ENCODE peak calls at places on chromosomes 6 and 20, in eight cellular contexts. I is IMR-90; G is CD4-positive, alpha-beta memory T cell; Z is astrocyte; O is H9; S is breast epithelium; C is OCI-LY7; K is fibroblast of lung. V is an unnamed sample.

GRCh38 chr6:72784581-72784980 is 162.7 kb downstream of the KCNQ5 start:
- DNase-seq in C (no peak), S (no peak), Z (peak; percentile 71), K (peak; percentile 10), G (no peak), O (no peak), I (peak; percentile 65), V (no peak)

GRCh38 chr6:35719830-35720733 is 16.8 kb upstream of the ARMC12 start:
- DNase-seq in S (no peak), Z (no peak), G (no peak), K (peak; percentile 43), O (peak; percentile 54), I (peak; percentile 47), C (peak; percentile 83), V (peak; percentile 44)

GRCh38 chr6:143513410-143513809 is 1.9 kb upstream of the FUCA2 start:
- DNase-seq in S (no peak), C (no peak), G (peak; percentile 43), O (peak; percentile 79), Z (no peak), I (no peak), K (no peak), V (no peak)

GRCh38 chr20:24701027-24701426 is 231.6 kb downstream of the SYNDIG1 start:
- DNase-seq in C (no peak), O (peak; percentile 10), K (no peak), I (no peak), S (no peak), G (no peak), Z (no peak), V (no peak)

GRCh38 chr6:79602859-79603258 is 28.3 kb upstream of the SH3BGRL2 start:
- DNase-seq in I (no peak), C (no peak), G (no peak), K (no peak), S (no peak), O (no peak), Z (no peak), V (no peak)

GRCh38 chr6:68653074-68653705 is 18.1 kb downstream of the ADGRB3 start:
- DNase-seq in C (no peak), O (no peak), I (no peak), G (no peak), Z (no peak), S (no peak), K (no peak), V (no peak)

GRCh38 chr6:43723737-43724295 is 36.2 kb upstream of the MRPS18A start:
- DNase-seq in C (peak; percentile 86), Z (peak; percentile 31), G (peak; percentile 62), K (peak; percentile 79), O (peak; percentile 81), S (peak; percentile 66), I (peak; percentile 70), V (no peak)

GRCh38 chr6:160427312-160428068 is 79.3 kb downstream of the SLC22A3 start:
- DNase-seq in C (no peak), G (no peak), I (no peak), S (no peak), Z (peak; percentile 16), K (peak; percentile 38), O (no peak), V (no peak)

GRCh38 chr6:113423956-113424355 is 433.2 kb upstream of the MARCKS start:
- DNase-seq in G (no peak), C (no peak), O (no peak), K (no peak), Z (no peak), S (no peak), I (no peak), V (no peak)

GRCh38 chr6:31615748-31616147 is 714 bp downstream of the AIF1 start:
- DNase-seq in C (peak; percentile 62), Z (no peak), O (no peak), I (no peak), K (no peak), G (no peak), S (no peak), V (no peak)

GRCh38 chr6:43743682-43744381 is 26.2 kb upstream of the VEGFA start:
- DNase-seq in K (no peak), C (no peak), I (no peak), Z (no peak), G (no peak), O (no peak), S (no peak), V (no peak)

GRCh38 chr20:16385462-16385861 is 187.8 kb downstream of the KIF16B start:
- DNase-seq in I (no peak), O (no peak), G (no peak), K (no peak), S (no peak), C (no peak), Z (no peak), V (no peak)

GRCh38 chr20:10551732-10552724 is 116.9 kb downstream of the SLX4IP start:
- DNase-seq in G (no peak), K (no peak), O (peak; percentile 53), S (no peak), C (no peak), I (no peak), Z (no peak), V (no peak)

GRCh38 chr6:159084493-159085091 is 39.8 kb upstream of the TAGAP start:
- DNase-seq in O (no peak), C (no peak), Z (peak; percentile 77), S (no peak), G (no peak), K (peak; percentile 93), I (peak; percentile 72), V (no peak)

GRCh38 chr6:31529329-31530150 is 778 bp downstream of the MCCD1 start:
- DNase-seq in G (no peak), K (no peak), S (no peak), O (no peak), I (no peak), Z (no peak), C (no peak), V (no peak)

GRCh38 chr20:51104960-51105460 is 82.1 kb upstream of the KCNG1 start:
- DNase-seq in S (no peak), O (no peak), C (no peak), G (no peak), Z (no peak), I (no peak), K (no peak), V (no peak)

GRCh38 chr20:13868331-13868730 is 83.5 kb downstream of the NDUFAF5 start:
- DNase-seq in I (peak; percentile 18), O (no peak), S (no peak), C (no peak), K (peak; percentile 8), G (no peak), Z (peak; percentile 36), V (no peak)

GRCh38 chr6:91534614-91535013 is 947.7 kb upstream of the MAP3K7 start:
- DNase-seq in S (no peak), O (no peak), K (no peak), Z (no peak), G (no peak), C (no peak), I (no peak), V (no peak)

GRCh38 chr20:36052117-36052513 is 83.7 kb downstream of the CNBD2 start:
- DNase-seq in C (no peak), Z (no peak), K (no peak), O (no peak), G (no peak), I (no peak), S (no peak), V (no peak)

GRCh38 chr20:14826926-14827325 is 489.5 kb upstream of the FLRT3 start:
- DNase-seq in K (no peak), C (no peak), G (no peak), Z (no peak), S (no peak), I (no peak), O (no peak), V (no peak)

GRCh38 chr6:92538296-92538695 is 881.1 kb downstream of the EPHA7 start:
- DNase-seq in K (no peak), G (no peak), C (no peak), I (no peak), S (no peak), O (no peak), Z (peak; percentile 49), V (no peak)

GRCh38 chr6:144321839-144322591 is 36.9 kb downstream of the UTRN start:
- DNase-seq in G (no peak), S (no peak), K (peak; percentile 43), O (no peak), Z (peak; percentile 30), I (peak; percentile 65), C (no peak), V (no peak)

GRCh38 chr6:89707766-89708165 is 69.2 kb upstream of the LYRM2 start:
- DNase-seq in G (no peak), K (no peak), I (no peak), O (no peak), S (no peak), C (no peak), Z (no peak), V (no peak)

GRCh38 chr20:23235173-23236027 is 115.2 kb upstream of the NXT1 start:
- DNase-seq in K (peak; percentile 87), S (no peak), Z (peak; percentile 25), C (peak; percentile 46), I (peak; percentile 54), O (peak; percentile 83), G (no peak), V (no peak)

GRCh38 chr6:63094947-63095346 is 116.3 kb upstream of the FKBP1C start:
- DNase-seq in Z (no peak), K (no peak), I (no peak), G (no peak), S (no peak), C (no peak), O (no peak), V (no peak)

DNA sequence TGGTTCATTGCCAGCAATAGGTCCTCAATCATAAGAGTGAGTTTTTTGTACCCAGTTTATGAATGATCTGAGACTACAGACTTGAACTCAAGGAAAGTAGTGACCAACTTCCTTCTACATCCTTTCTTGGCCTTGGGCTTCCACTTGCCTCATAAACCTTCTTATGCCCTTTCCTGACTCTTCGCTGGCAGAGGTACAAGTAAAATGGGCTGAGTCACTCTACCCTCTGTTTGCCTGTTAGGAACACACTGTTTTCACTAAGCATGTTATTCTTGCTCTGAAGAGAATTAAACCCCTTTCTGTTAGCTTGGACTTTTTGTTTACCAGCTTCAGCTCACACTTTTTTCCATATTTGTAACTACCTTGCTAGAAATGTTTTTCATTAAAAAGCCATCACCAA is 74.4 kb downstream of the PKHD1 start:
- DNase-seq in G (no peak), Z (no peak), I (no peak), K (no peak), O (no peak), S (peak; percentile 20), C (no peak), V (no peak)
- H3K27ac ChIP-seq in G (no peak overlapping the region), Z (no peak overlapping the region), I (no peak overlapping the region), K (no peak overlapping the region), O (no peak overlapping the region), S (no peak overlapping the region), C (no peak overlapping the region), V (no peak overlapping the region)

GRCh38 chr6:29602564-29603361 is 17.8 kb downstream of the OR2H2 start:
- DNase-seq in S (no peak), I (peak; percentile 7), Z (peak; percentile 6), G (no peak), C (peak; percentile 11), K (peak; percentile 16), O (peak; percentile 85), V (no peak)
- H3K27ac ChIP-seq in S (no peak overlapping the region), I (no peak overlapping the region), Z (no peak overlapping the region), G (no peak overlapping the region), C (no peak overlapping the region), K (no peak overlapping the region), O (no peak overlapping the region), V (peak overlapping the region; percentile 22)

GRCh38 chr6:130827247-130828149 is at the start of gene SMLR1:
- DNase-seq in K (no peak), S (no peak), I (no peak), Z (no peak), O (no peak), C (no peak), G (no peak), V (no peak)
- H3K27ac ChIP-seq in K (no peak within 1 kb of the TSS), S (no peak within 1 kb of the TSS), I (no peak within 1 kb of the TSS), Z (no peak within 1 kb of the TSS), O (no peak within 1 kb of the TSS), C (no peak within 1 kb of the TSS), G (no peak within 1 kb of the TSS), V (no peak within 1 kb of the TSS)

GRCh38 chr6:42393339-42393738 is 58.4 kb downstream of the TRERF1 start:
- DNase-seq in Z (no peak), O (no peak), C (no peak), G (no peak), K (no peak), I (no peak), S (no peak), V (no peak)
- H3K27ac ChIP-seq in Z (no peak overlapping the region), O (no peak overlapping the region), C (no peak overlapping the region), G (no peak overlapping the region), K (no peak overlapping the region), I (no peak overlapping the region), S (no peak overlapping the region), V (no peak overlapping the region)

V was measured in dorsolateral prefrontal cortex.